ENCODE peak calls at places on chromosomes 13 and 19, in seven cellular contexts. Q is astrocyte of the spinal cord, S is tibial nerve, O is GM12891, W is C1 segment of cervical spinal cord, P is T-cell, G is GM23338. E is an unnamed sample.

GRCh38 chr13:21079761-21080730 is 18.7 kb upstream of the LATS2 start:
- DNase-seq in Q (peak), S (no peak), O (no peak), W (no peak), P (no peak), G (no peak), E (peak)

GRCh38 chr19:36652958-36653357 is 13.7 kb downstream of the ZNF461 start:
- DNase-seq in Q (no peak), S (no peak), O (no peak), W (no peak), P (no peak), G (no peak), E (no peak)

GRCh38 chr13:103605546-103606326 is 539.5 kb upstream of the SLC10A2 start:
- DNase-seq in Q (no peak), S (no peak), O (no peak), W (no peak), P (no peak), G (no peak), E (no peak)

GRCh38 chr13:43473437-43473836 is 313.3 kb downstream of the ENOX1 start:
- DNase-seq in Q (no peak), S (no peak), O (no peak), W (no peak), P (no peak), G (no peak), E (peak)

GRCh38 chr13:86681223-86681622 is 882.0 kb upstream of the SLITRK6 start:
- DNase-seq in Q (no peak), S (no peak), O (no peak), W (no peak), P (no peak), G (no peak), E (no peak)

GRCh38 chr19:45271709-45272108 is 20.6 kb downstream of the MARK4 start:
- DNase-seq in Q (no peak), S (no peak), O (no peak), W (no peak), P (no peak), G (no peak), E (no peak)

GRCh38 chr19:41887711-41888382 is 4.9 kb downstream of the ARHGEF1 start:
- DNase-seq in Q (peak), S (no peak), O (no peak), W (peak), P (peak), G (peak), E (peak)

GRCh38 chr13:60696602-60697001 is 299.6 kb downstream of the TDRD3 start:
- DNase-seq in Q (no peak), S (no peak), O (no peak), W (no peak), P (no peak), G (peak), E (no peak)

GRCh38 chr19:33350538-33351309 is 22.8 kb upstream of the CEBPG start:
- DNase-seq in Q (peak), S (no peak), O (no peak), W (no peak), P (no peak), G (no peak), E (peak)